ENCODE peak calls at places on chromosomes 3 and 15, in seven cellular contexts. Y, R, G, H, L, B and D are unnamed samples.

GRCh38 chr3:186969607-186970006 is 39.3 kb downstream of the ST6GAL1 start:
- DNase-seq in Y (no peak), R (no peak), G (no peak), H (no peak), L (no peak), B (no peak), D (no peak)

GRCh38 chr3:160856450-160856849 is 100.4 kb downstream of the PPM1L start:
- DNase-seq in Y (no peak), R (no peak), G (no peak), H (no peak), L (no peak), B (no peak), D (no peak)

GRCh38 chr3:135851201-135852061 is 114.1 kb upstream of the PPP2R3A start:
- DNase-seq in Y (no peak), R (peak; percentile 19), G (no peak), H (no peak), L (no peak), B (no peak), D (peak; percentile 73)

GRCh38 chr3:12188328-12188648 is 29.6 kb upstream of the TIMP4 start:
- DNase-seq in Y (no peak), R (no peak), G (no peak), H (no peak), L (no peak), B (no peak), D (peak; percentile 14)

GRCh38 chr3:32401541-32402052 is 9.9 kb downstream of the CMTM7 start:
- DNase-seq in Y (peak; percentile 70), R (peak; percentile 87), G (peak; percentile 69), H (peak; percentile 92), L (peak; percentile 63), B (peak; percentile 52), D (peak; percentile 82)

GRCh38 chr3:179929091-179929529 is 107.6 kb downstream of the PEX5L start:
- DNase-seq in Y (peak; percentile 60), R (peak; percentile 73), G (peak; percentile 68), H (peak; percentile 73), L (peak; percentile 71), B (peak; percentile 35), D (peak; percentile 67)

GRCh38 chr15:62591842-62592838 is 427.1 kb upstream of the C2CD4B start:
- DNase-seq in Y (peak; percentile 23), R (peak; percentile 53), G (no peak), H (no peak), L (no peak), B (no peak), D (no peak)

GRCh38 chr15:98727115-98728040 is 79.0 kb downstream of the IGF1R start:
- DNase-seq in Y (peak; percentile 93), R (peak; percentile 95), G (peak; percentile 95), H (peak; percentile 98), L (peak; percentile 48), B (peak; percentile 98), D (peak; percentile 98)

GRCh38 chr15:74451322-74451721 is 9.6 kb downstream of the UBL7 start:
- DNase-seq in Y (no peak), R (no peak), G (no peak), H (no peak), L (no peak), B (no peak), D (no peak)

GRCh38 chr3:73536336-73536895 is 88.3 kb downstream of the PDZRN3 start:
- DNase-seq in Y (no peak), R (no peak), G (no peak), H (no peak), L (no peak), B (no peak), D (no peak)

GRCh38 chr15:39403674-39404117 is 177.2 kb upstream of the THBS1 start:
- DNase-seq in Y (peak; percentile 88), R (peak; percentile 71), G (no peak), H (no peak), L (no peak), B (no peak), D (peak; percentile 68)

GRCh38 chr3:14179114-14179465 is 473 bp downstream of the LSM3 start:
- DNase-seq in Y (no peak), R (no peak), G (no peak), H (no peak), L (no peak), B (no peak), D (no peak)

GRCh38 chr3:38837358-38837757 is 21.3 kb upstream of the SCN10A start:
- DNase-seq in Y (no peak), R (no peak), G (no peak), H (peak; percentile 61), L (no peak), B (no peak), D (no peak)

GRCh38 chr3:179673522-179673921 is 20.7 kb downstream of the USP13 start:
- DNase-seq in Y (no peak), R (no peak), G (no peak), H (no peak), L (no peak), B (no peak), D (no peak)

GRCh38 chr15:78914027-78914764 is 30.6 kb downstream of the CTSH start:
- DNase-seq in Y (no peak), R (no peak), G (no peak), H (peak; percentile 66), L (no peak), B (peak; percentile 50), D (peak; percentile 23)

GRCh38 chr3:36944012-36944640 is 728 bp downstream of the TRANK1 start:
- DNase-seq in Y (peak; percentile 59), R (peak; percentile 28), G (peak; percentile 76), H (peak; percentile 81), L (peak; percentile 54), B (peak; percentile 44), D (peak; percentile 67)

GRCh38 chr3:123883656-123884257 is 375 bp downstream of the MYLK start:
- DNase-seq in Y (no peak), R (no peak), G (peak; percentile 20), H (peak; percentile 65), L (peak; percentile 32), B (peak; percentile 18), D (peak; percentile 24)

GRCh38 chr3:9208713-9209112 is 40.7 kb downstream of the SRGAP3 start:
- DNase-seq in Y (no peak), R (no peak), G (no peak), H (no peak), L (no peak), B (no peak), D (no peak)

GRCh38 chr15:78195735-78196201 is 38.6 kb downstream of the ACSBG1 start:
- DNase-seq in Y (no peak), R (peak; percentile 54), G (peak; percentile 67), H (peak; percentile 54), L (no peak), B (peak; percentile 78), D (no peak)

GRCh38 chr3:50230106-50230832 is 5.7 kb upstream of the GNAI2 start:
- DNase-seq in Y (no peak), R (no peak), G (no peak), H (no peak), L (no peak), B (no peak), D (no peak)

GRCh38 chr3:19295208-19295607 is 146.9 kb downstream of the KCNH8 start:
- DNase-seq in Y (no peak), R (no peak), G (no peak), H (no peak), L (no peak), B (no peak), D (no peak)
- H3K4me1 ChIP-seq in Y (no peaks in the 10 kb centered on the region), R (no peaks in the 10 kb centered on the region), G (no peaks in the 10 kb centered on the region), H (peaks cover 3% of the 10 kb centered on the region), L (no peaks in the 10 kb centered on the region), B (no peaks in the 10 kb centered on the region), D (no peaks in the 10 kb centered on the region)

GRCh38 chr3:99659965-99660364 is 21.6 kb downstream of the COL8A1 start:
- DNase-seq in Y (no peak), R (no peak), G (no peak), H (no peak), L (no peak), B (no peak), D (peak; percentile 49)

GRCh38 chr3:99665017-99665416 is 26.6 kb downstream of the COL8A1 start:
- DNase-seq in Y (no peak), R (no peak), G (no peak), H (no peak), L (no peak), B (no peak), D (no peak)

GRCh38 chr3:99666201-99666600 is 27.8 kb downstream of the COL8A1 start:
- DNase-seq in Y (no peak), R (peak; percentile 18), G (no peak), H (no peak), L (no peak), B (no peak), D (no peak)

GRCh38 chr3:99663981-99664380 is 25.6 kb downstream of the COL8A1 start:
- DNase-seq in Y (no peak), R (peak; percentile 42), G (no peak), H (no peak), L (no peak), B (no peak), D (no peak)

GRCh38 chr3:99662838-99663570 is 24.6 kb downstream of the COL8A1 start:
- DNase-seq in Y (no peak), R (peak; percentile 84), G (no peak), H (no peak), L (no peak), B (no peak), D (no peak)
- H3K27ac ChIP-seq in Y (no peak overlapping the region), R (peak overlapping the region; percentile 96), G (no peak overlapping the region), H (no peak overlapping the region), L (no peak overlapping the region), B (no peak overlapping the region), D (no peak overlapping the region)

GRCh38 chr3:126912491-126913195 is 70.3 kb upstream of the PLXNA1 start:
- DNase-seq in Y (no peak), R (no peak), G (no peak), H (no peak), L (no peak), B (no peak), D (no peak)
- H3K4me2 ChIP-seq in Y (no peak overlapping the region), R (no peak overlapping the region), G (no peak overlapping the region), H (no peak overlapping the region), L (no peak overlapping the region), B (no peak overlapping the region), D (no peak overlapping the region)

GRCh38 chr3:52218454-52218853 is 7.0 kb downstream of the TLR9 start:
- DNase-seq in Y (no peak), R (no peak), G (no peak), H (no peak), L (no peak), B (no peak), D (no peak)
- H3K4me1 ChIP-seq in Y (peaks cover 8% of the 10 kb centered on the region), R (peaks cover 50% of the 10 kb centered on the region), G (peaks cover 17% of the 10 kb centered on the region), H (no peaks in the 10 kb centered on the region), L (peaks cover 11% of the 10 kb centered on the region), B (peaks cover 8% of the 10 kb centered on the region), D (peaks cover 9% of the 10 kb centered on the region)

GRCh38 chr3:130085881-130086280 is 4.2 kb downstream of the ALG1L2 start:
- DNase-seq in Y (no peak), R (no peak), G (no peak), H (no peak), L (no peak), B (no peak), D (no peak)
- H3K27ac ChIP-seq in Y (no peak overlapping the region), R (no peak overlapping the region), G (no peak overlapping the region), H (no peak overlapping the region), L (no peak overlapping the region), B (no peak overlapping the region), D (no peak overlapping the region)

DNA sequence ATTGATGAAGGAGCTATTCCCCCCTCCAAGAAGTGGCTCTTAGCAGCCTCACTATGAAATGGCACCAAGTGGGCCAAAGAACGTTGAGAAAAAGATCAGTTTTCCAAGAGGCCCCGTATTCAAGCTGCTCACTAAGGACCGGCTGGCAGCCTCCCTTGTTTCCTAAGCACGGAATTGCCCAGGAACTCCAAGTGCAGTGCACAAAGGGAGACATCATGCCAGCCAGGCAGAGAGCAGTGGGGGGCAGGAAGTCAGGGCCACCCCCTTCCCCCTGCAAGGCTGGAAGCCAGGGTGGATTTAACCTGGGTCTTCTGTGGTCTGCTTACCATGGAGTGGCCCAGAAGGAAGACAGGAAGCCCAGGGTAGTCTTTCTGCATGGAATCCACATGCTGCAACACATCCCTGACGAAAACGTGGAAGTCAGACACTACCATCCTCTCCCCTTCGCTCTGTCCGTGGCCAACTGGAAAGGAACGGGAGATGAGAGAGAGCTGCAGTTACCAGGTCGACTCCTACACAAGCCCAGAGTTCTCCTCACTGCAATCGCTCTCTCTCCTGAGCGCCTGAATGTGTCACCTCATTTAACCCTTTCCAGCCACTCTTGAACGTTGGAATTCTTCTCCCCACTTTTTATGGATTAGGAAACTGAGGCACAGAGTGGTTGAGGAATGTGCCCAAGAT is 49.5 kb downstream of the ABTB1 start:
- DNase-seq in Y (no peak), R (no peak), G (no peak), H (peak; percentile 23), L (no peak), B (no peak), D (no peak)
- H3K4me2 ChIP-seq in Y (no peak overlapping the region), R (no peak overlapping the region), G (no peak overlapping the region), H (no peak overlapping the region), L (no peak overlapping the region), B (no peak overlapping the region), D (no peak overlapping the region)